ENCODE peak calls at places on chromosomes 16 and 17, in four cellular contexts. O is lung, Z is neural progenitor cell, V is cardiac muscle cell. P is an unnamed sample.

GRCh38 chr17:35003778-35004177 is 23.5 kb downstream of the LIG3 start:
- DNase-seq in Z (no peak), O (no peak), V (no peak), P (no peak)

GRCh38 chr16:3158014-3158497 is 23.2 kb downstream of the ZNF213 start:
- DNase-seq in V (peak), O (no peak), Z (peak), P (no peak)

GRCh38 chr16:73265124-73265838 is 217.4 kb upstream of the ZFHX3 start:
- DNase-seq in Z (no peak), V (no peak), O (no peak), P (no peak)

GRCh38 chr17:64171041-64171440 is 41.1 kb upstream of the ERN1 start:
- DNase-seq in Z (no peak), V (no peak), O (no peak), P (no peak)

GRCh38 chr17:64492481-64493109 is 4.3 kb downstream of the POLG2 start:
- DNase-seq in V (no peak), Z (no peak), O (no peak), P (no peak)

GRCh38 chr17:71975331-71975801 is 145.5 kb upstream of the SOX9 start:
- DNase-seq in Z (peak), O (no peak), V (no peak), P (no peak)

GRCh38 chr17:50423553-50424159 is 2.4 kb upstream of the ACSF2 start:
- DNase-seq in Z (no peak), V (no peak), O (peak), P (no peak)

GRCh38 chr17:12789976-12790805 is 893 bp downstream of the ARHGAP44 start:
- DNase-seq in V (peak), O (peak), Z (peak), P (no peak)

GRCh38 chr17:65953316-65954147 is 238.4 kb downstream of the CEP112 start:
- DNase-seq in Z (peak), V (peak), O (no peak), P (no peak)

GRCh38 chr17:39703913-39704312 is 4.0 kb downstream of the ERBB2 start:
- DNase-seq in V (no peak), Z (no peak), O (no peak), P (no peak)

GRCh38 chr17:55161935-55162555 is 102.7 kb upstream of the HLF start:
- DNase-seq in O (no peak), Z (no peak), V (no peak), P (no peak)

GRCh38 chr16:53123753-53124152 is 69.0 kb downstream of the CHD9 start:
- DNase-seq in V (no peak), O (no peak), Z (no peak), P (no peak)

GRCh38 chr17:48113201-48113676 is 5.7 kb downstream of the SNX11 start:
- DNase-seq in V (no peak), O (no peak), Z (no peak), P (peak)

GRCh38 chr16:62903961-62904502 is 867.8 kb upstream of the CDH8 start:
- DNase-seq in Z (no peak), O (no peak), V (no peak), P (no peak)

GRCh38 chr17:68763551-68763950 is 162.4 kb upstream of the FAM20A start:
- DNase-seq in V (no peak), O (no peak), Z (no peak), P (no peak)

GRCh38 chr17:63442549-63443035 is 3.5 kb downstream of the CYB561 start:
- DNase-seq in V (peak), O (no peak), Z (peak), P (no peak)

GRCh38 chr16:78118469-78119025 is 19.1 kb downstream of the WWOX start:
- DNase-seq in Z (no peak), V (no peak), O (no peak), P (no peak)

GRCh38 chr16:70688266-70688742 is 2.5 kb upstream of the MTSS2 start:
- DNase-seq in V (peak), O (peak), Z (no peak), P (no peak)

GRCh38 chr17:11081342-11081741 is 159.7 kb upstream of the SHISA6 start:
- DNase-seq in O (no peak), Z (no peak), V (no peak), P (no peak)

GRCh38 chr17:33924105-33924504 is 331.0 kb upstream of the CCL2 start:
- DNase-seq in Z (no peak), V (no peak), O (no peak), P (no peak)

GRCh38 chr17:61284174-61284573 is 115.5 kb upstream of the TBX2 start:
- DNase-seq in Z (no peak), V (no peak), O (no peak), P (no peak)

GRCh38 chr16:74071996-74072559 is 224.5 kb upstream of the PSMD7 start:
- DNase-seq in Z (no peak), V (no peak), O (no peak), P (no peak)

GRCh38 chr16:87836844-87837581 is 32.3 kb downstream of the SLC7A5 start:
- DNase-seq in V (no peak), Z (peak), O (no peak), P (no peak)

GRCh38 chr17:48612854-48613691 is 2.0 kb downstream of the HOXB8 start:
- DNase-seq in V (peak), O (no peak), Z (peak), P (peak)

GRCh38 chr17:34163681-34164080 is 91.4 kb upstream of the CCL2 start:
- DNase-seq in O (no peak), V (peak), Z (peak), P (no peak)

GRCh38 chr17:41651625-41652460 is 27.5 kb upstream of the KRT17 start:
- DNase-seq in Z (no peak), O (peak), V (no peak), P (no peak)

GRCh38 chr16:67800252-67801046 is 5.9 kb downstream of the RANBP10 start:
- DNase-seq in V (no peak), Z (no peak), O (no peak), P (no peak)

GRCh38 chr17:69560987-69561441 is 146.5 kb downstream of the MAP2K6 start:
- DNase-seq in O (no peak), Z (no peak), V (peak), P (no peak)

GRCh38 chr16:75471723-75472634 is 7.5 kb upstream of the TMEM170A start:
- DNase-seq in Z (peak), V (peak), O (no peak), P (peak)

GRCh38 chr16:23448392-23448791 is 4.6 kb downstream of the COG7 start:
- DNase-seq in Z (no peak), V (no peak), O (no peak), P (no peak)

GRCh38 chr17:56810846-56811775 is 22.6 kb downstream of the C17orf67 start:
- DNase-seq in V (no peak), O (no peak), Z (peak), P (no peak)

GRCh38 chr17:78923660-78924453 is 1.3 kb downstream of the TIMP2 start:
- DNase-seq in Z (peak), O (peak), V (no peak), P (peak)

GRCh38 chr17:69477204-69477899 is 62.9 kb downstream of the MAP2K6 start:
- DNase-seq in Z (no peak), O (no peak), V (no peak), P (no peak)

GRCh38 chr17:34883106-34884000 is 77.9 kb downstream of the CCT6B start:
- DNase-seq in V (no peak), Z (peak), O (no peak), P (no peak)

GRCh38 chr16:31347445-31347844 is 7.5 kb upstream of the ITGAX start:
- DNase-seq in Z (no peak), O (no peak), V (no peak), P (no peak)

GRCh38 chr16:67549240-67549639 is 13.1 kb upstream of the CTCF start:
- DNase-seq in V (no peak), Z (no peak), O (no peak), P (no peak)

GRCh38 chr17:41392278-41392677 is 5.1 kb downstream of the KRT31 start:
- DNase-seq in Z (no peak), V (no peak), O (no peak), P (no peak)

GRCh38 chr17:40058151-40058784 is 4.1 kb upstream of the MED24 start:
- DNase-seq in V (no peak), O (no peak), Z (no peak), P (no peak)

GRCh38 chr17:63939401-63939800 is 7.3 kb upstream of the CD79B start:
- DNase-seq in V (no peak), O (no peak), Z (no peak), P (no peak)

DNA sequence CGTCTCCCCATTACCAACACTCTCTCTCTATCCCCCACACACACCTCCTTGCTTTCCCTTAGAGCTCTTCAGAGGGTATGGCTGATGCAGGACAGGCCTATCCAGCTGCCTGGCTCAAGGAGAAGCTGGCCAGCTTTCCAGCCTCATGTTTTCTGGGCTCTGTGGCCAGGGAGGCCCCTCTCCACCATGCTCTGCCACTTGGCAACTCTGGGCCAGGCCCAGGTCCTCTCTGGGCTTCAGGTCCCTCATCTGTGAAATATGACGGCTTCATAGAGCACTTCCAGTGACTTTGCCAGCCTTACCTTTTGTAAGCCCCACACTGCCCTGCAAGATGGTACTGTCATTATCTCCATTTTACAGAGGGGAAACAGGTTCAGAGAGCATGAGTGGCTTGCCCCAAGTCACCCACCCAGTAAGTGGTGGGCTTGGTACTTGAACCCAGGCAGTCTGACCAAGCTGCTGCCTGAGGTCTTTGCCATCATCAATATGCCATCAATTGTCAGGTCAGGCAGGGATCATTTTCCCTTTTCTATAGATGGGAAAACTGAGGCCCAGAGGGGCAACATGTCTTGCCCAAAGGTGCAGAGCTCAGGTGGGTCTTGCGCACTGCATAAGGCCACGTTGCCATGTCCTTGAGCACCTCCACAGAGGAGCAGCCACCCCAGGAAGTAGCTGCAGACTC is 548 bp upstream of the ADGRG5 start:
- DNase-seq in O (no peak), Z (no peak), V (no peak), P (no peak)
- H3K4me3 ChIP-seq in O (no peak), Z (no peak), V (no peak), P (no peak)

GRCh38 chr16:30183961-30184429 is 593 bp downstream of the CORO1A start:
- DNase-seq in V (no peak), Z (no peak), O (peak), P (peak)
- H3K4me3 ChIP-seq in V (peak), Z (peak), O (peak), P (peak)

GRCh38 chr16:80296034-80296433 is 244.8 kb upstream of the DYNLRB2 start:
- DNase-seq in O (no peak), Z (no peak), V (no peak), P (no peak)
- H3K4me3 ChIP-seq in O (no peak), Z (no peak), V (no peak), P (no peak)

GRCh38 chr17:76789235-76789788 is 51.4 kb downstream of the MFSD11 start:
- DNase-seq in V (no peak), O (peak), Z (no peak), P (no peak)

GRCh38 chr17:76792348-76792747 is 54.4 kb downstream of the MFSD11 start:
- DNase-seq in O (no peak), Z (no peak), V (no peak), P (no peak)

GRCh38 chr17:76796081-76796480 is 58.2 kb downstream of the MFSD11 start:
- DNase-seq in O (no peak), Z (no peak), V (no peak), P (no peak)

GRCh38 chr17:76793775-76794174 is 55.9 kb downstream of the MFSD11 start:
- DNase-seq in Z (peak), O (no peak), V (no peak), P (no peak)

GRCh38 chr17:76791053-76791980 is 53.4 kb downstream of the MFSD11 start:
- DNase-seq in Z (no peak), O (no peak), V (no peak), P (no peak)
- H3K4me3 ChIP-seq in Z (no peak), O (no peak), V (no peak), P (no peak)

DNA sequence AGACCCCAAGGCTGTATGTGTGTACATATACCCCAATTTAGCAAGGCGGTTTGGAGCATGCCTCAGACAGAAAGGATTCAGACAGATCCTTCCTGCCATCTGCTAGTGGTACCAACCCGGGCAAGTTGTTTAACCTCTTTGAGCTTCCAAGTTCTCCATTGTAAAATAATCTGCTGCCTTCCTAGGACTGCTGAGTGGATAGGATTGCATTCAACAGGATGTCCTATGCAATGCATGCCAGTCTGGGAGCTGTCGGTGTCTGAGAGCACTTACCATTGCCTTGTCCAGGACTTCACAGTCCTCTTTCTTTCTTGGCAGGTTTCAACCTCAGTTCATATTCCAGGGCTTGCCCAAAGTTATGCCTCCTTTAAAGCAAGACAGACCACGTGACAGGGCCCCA is 2.0 kb downstream of the CDH13 start:
- DNase-seq in O (no peak), V (no peak), Z (no peak), P (no peak)
- H3K4me3 ChIP-seq in O (no peak), V (no peak), Z (no peak), P (no peak)

GRCh38 chr17:6830383-6830986 is 1.0 kb downstream of the TEKT1 start:
- DNase-seq in O (no peak), V (no peak), Z (no peak), P (no peak)

DNA sequence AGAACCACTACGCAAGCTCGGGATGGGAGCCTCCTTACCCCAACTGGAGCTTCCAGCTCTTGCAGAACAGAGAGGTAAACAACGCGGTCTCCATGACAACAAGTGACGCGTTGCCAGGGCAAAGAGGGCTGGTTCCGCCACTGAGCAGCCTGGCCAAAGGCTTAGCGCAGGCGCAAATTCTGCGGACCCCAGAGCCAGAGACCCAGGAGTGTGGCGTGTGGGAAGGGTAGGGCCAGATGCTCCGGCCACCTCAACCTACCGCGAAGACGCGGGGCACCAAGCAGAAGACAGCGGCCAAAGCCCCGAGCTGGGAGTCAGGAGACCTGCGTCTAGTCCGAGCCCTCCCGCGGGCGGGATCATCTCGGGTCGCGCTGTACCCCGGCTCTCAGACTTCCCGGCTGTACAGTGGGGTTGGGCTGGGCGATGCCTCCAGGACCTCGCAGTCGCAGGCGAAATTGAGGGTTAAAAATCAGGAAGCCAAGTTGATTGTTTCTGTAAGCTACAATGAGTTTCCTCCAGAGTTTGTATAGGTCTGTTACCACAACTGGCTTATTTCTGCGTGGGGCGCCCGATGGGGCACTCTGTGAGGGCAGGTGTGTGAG is at the start of gene TEKT1:
- DNase-seq in O (peak), Z (peak), V (peak), P (peak)
- H3K4me3 ChIP-seq in O (no peak), Z (peak), V (peak), P (peak)

GRCh38 chr17:57948169-57948554 is 7.0 kb downstream of the CUEDC1 start:
- DNase-seq in V (no peak), O (no peak), Z (no peak), P (no peak)

GRCh38 chr17:57947369-57947768 is 7.8 kb downstream of the CUEDC1 start:
- DNase-seq in Z (no peak), V (no peak), O (no peak), P (no peak)

GRCh38 chr17:57946798-57947358 is 8.3 kb downstream of the CUEDC1 start:
- DNase-seq in V (no peak), Z (no peak), O (peak), P (no peak)

GRCh38 chr17:57944796-57945362 is 10.3 kb downstream of the CUEDC1 start:
- DNase-seq in Z (no peak), O (no peak), V (no peak), P (no peak)

DNA sequence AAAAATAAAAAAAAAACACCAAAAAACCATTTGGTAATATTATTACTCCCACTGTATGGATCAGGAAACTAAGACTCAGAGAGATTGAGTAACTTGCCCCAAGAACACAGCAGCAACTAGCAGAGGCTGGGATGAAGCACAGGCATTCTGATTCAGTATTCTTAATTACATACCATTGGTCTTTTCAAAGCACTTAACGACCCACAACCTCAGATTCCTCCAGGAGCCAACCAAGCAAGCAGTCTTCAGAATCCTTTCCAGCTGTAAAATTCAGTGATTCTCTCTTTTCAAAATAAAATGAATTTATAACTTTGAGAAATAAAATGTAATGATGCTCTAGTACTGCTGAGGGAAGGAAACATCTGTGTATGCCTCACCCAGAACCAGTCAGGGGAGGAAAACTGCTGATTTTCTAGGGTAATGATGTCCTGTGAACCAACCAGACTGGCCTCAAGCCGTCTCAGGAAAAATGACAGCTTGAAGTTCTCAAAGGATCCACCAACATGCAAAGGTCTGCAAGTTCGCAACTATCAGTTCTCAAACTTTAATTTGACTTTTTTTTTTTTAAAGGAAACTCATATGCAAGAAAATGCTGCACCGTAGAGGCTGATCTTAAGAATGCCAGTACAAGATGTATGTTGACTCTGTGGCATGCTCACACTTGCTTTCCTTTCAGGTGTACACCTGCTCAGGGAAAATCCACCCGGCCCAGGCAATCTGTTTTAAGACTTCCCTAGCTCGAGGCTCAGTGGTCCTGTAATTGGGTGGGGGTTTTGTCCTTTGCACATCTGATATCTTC is 9.0 kb downstream of the CUEDC1 start:
- DNase-seq in V (no peak), Z (no peak), O (no peak), P (no peak)
- H3K4me3 ChIP-seq in V (no peak), Z (no peak), O (no peak), P (peak)

DNA sequence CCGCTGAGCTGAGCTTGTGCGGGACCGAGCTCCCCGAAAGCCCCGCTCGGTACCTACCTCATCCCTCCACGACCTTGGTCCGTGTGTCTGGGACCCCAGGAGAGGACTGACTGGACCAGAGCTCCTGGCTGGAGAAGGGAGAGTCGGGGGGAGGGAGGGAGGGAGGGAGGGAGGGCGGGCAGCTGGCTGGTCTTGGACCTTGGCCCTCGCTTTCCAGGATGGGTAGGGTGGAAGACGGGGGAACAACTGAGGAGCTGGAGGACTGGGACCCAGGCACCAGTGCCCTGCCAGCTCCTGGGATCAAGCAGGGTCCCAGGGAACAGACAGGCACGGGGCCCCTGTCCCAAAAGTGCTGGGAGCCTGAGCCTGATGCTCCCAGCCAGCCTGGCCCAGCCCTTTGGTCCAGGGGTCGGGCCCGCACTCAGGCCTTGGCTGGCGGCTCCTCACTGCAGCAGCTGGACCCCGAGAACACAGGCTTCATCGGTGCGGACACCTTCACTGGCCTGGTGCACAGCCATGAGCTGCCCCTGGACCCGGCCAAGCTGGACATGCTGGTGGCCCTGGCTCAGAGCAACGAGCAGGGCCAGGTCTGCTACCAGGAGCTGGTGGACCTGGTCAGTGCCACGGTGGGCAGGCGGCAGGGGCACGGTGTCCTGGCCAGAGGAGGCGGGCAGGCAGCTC is 553 bp downstream of the RHBDL1 start:
- DNase-seq in Z (no peak), O (no peak), V (no peak), P (no peak)
- H3K4me3 ChIP-seq in Z (peak), O (no peak), V (peak), P (no peak)

GRCh38 chr16:86632206-86632605 is 53.9 kb downstream of the FOXL1 start:
- DNase-seq in O (no peak), Z (no peak), V (no peak), P (no peak)
- H3K4me3 ChIP-seq in O (no peak), Z (no peak), V (no peak), P (no peak)

P was measured in CD8-positive, alpha-beta T cell.